ENCODE peak calls at places on chromosomes 7 and 10, in four cellular contexts. One of them, this sample, is unnamed. For H3K36me3, the result is how much of the 10 kb centered on the place peaks cover.

GRCh38 chr10:133474833-133475734 is 21.3 kb downstream of the SCART1 start:
- DNase-seq in heart left ventricle: no peak
- DNase-seq in neural progenitor cell: no peak
- DNase-seq in ascending aorta: no peak
- DNase-seq in this sample: no peak

GRCh38 chr10:132364594-132364970 is 32.4 kb upstream of the PWWP2B start:
- DNase-seq in heart left ventricle: no peak
- DNase-seq in neural progenitor cell: no peak
- DNase-seq in ascending aorta: no peak
- DNase-seq in this sample: no peak

GRCh38 chr7:37320140-37320839 is 128.4 kb downstream of the ELMO1 start:
- DNase-seq in heart left ventricle: no peak
- DNase-seq in neural progenitor cell: no peak
- DNase-seq in ascending aorta: no peak
- DNase-seq in this sample: no peak

GRCh38 chr7:135877799-135878198 is 99.4 kb downstream of the MTPN start:
- DNase-seq in heart left ventricle: no peak
- DNase-seq in neural progenitor cell: no peak
- DNase-seq in ascending aorta: no peak
- DNase-seq in this sample: no peak

GRCh38 chr10:116147162-116147906 is 125.7 kb downstream of the GFRA1 start:
- DNase-seq in heart left ventricle: no peak
- DNase-seq in neural progenitor cell: no peak
- DNase-seq in ascending aorta: no peak
- DNase-seq in this sample: no peak

GRCh38 chr7:121275204-121275603 is 53.6 kb upstream of the WNT16 start:
- DNase-seq in heart left ventricle: no peak
- DNase-seq in neural progenitor cell: no peak
- DNase-seq in ascending aorta: no peak
- DNase-seq in this sample: no peak

GRCh38 chr10:58140054-58140453 is 127.6 kb downstream of the IPMK start:
- DNase-seq in heart left ventricle: no peak
- DNase-seq in neural progenitor cell: no peak
- DNase-seq in ascending aorta: no peak
- DNase-seq in this sample: no peak

GRCh38 chr7:35846816-35847412 is 46.1 kb downstream of the SEPTIN7 start:
- DNase-seq in heart left ventricle: no peak
- DNase-seq in neural progenitor cell: no peak
- DNase-seq in ascending aorta: no peak
- DNase-seq in this sample: no peak

GRCh38 chr10:36441557-36441956 is 683.8 kb upstream of the ANKRD30A start:
- DNase-seq in heart left ventricle: no peak
- DNase-seq in neural progenitor cell: no peak
- DNase-seq in ascending aorta: no peak
- DNase-seq in this sample: no peak

GRCh38 chr7:63113713-63114285 is 884.9 kb upstream of the ZNF722 start:
- DNase-seq in heart left ventricle: no peak
- DNase-seq in neural progenitor cell: no peak
- DNase-seq in ascending aorta: no peak
- DNase-seq in this sample: no peak

GRCh38 chr10:117424789-117425649 is 49.8 kb upstream of the PDZD8 start:
- DNase-seq in heart left ventricle: no peak
- DNase-seq in neural progenitor cell: peak
- DNase-seq in ascending aorta: no peak
- DNase-seq in this sample: no peak

GRCh38 chr10:72008096-72008933 is 44.1 kb downstream of the CHST3 start:
- DNase-seq in heart left ventricle: no peak
- DNase-seq in neural progenitor cell: no peak
- DNase-seq in ascending aorta: no peak
- DNase-seq in this sample: no peak

GRCh38 chr7:3791327-3791726 is 490.3 kb downstream of the SDK1 start:
- DNase-seq in heart left ventricle: no peak
- DNase-seq in neural progenitor cell: no peak
- DNase-seq in ascending aorta: no peak
- DNase-seq in this sample: no peak

GRCh38 chr7:70040971-70041766 is 442.9 kb downstream of the AUTS2 start:
- DNase-seq in heart left ventricle: no peak
- DNase-seq in neural progenitor cell: peak
- DNase-seq in ascending aorta: no peak
- DNase-seq in this sample: no peak

GRCh38 chr10:124719213-124719851 is 24.8 kb downstream of the FAM53B start:
- DNase-seq in heart left ventricle: peak
- DNase-seq in neural progenitor cell: peak
- DNase-seq in ascending aorta: peak
- DNase-seq in this sample: no peak

GRCh38 chr7:105827106-105827870 is 49.1 kb downstream of the ATXN7L1 start:
- DNase-seq in heart left ventricle: no peak
- DNase-seq in neural progenitor cell: no peak
- DNase-seq in ascending aorta: peak
- DNase-seq in this sample: no peak

GRCh38 chr10:96672491-96673175 is 47.7 kb downstream of the PIK3AP1 start:
- DNase-seq in heart left ventricle: no peak
- DNase-seq in neural progenitor cell: no peak
- DNase-seq in ascending aorta: no peak
- DNase-seq in this sample: no peak

GRCh38 chr10:34861293-34862004 is 46.4 kb upstream of the PARD3 start:
- DNase-seq in heart left ventricle: no peak
- DNase-seq in neural progenitor cell: peak
- DNase-seq in ascending aorta: no peak
- DNase-seq in this sample: no peak

GRCh38 chr10:34862892-34863291 is 47.8 kb upstream of the PARD3 start:
- DNase-seq in heart left ventricle: no peak
- DNase-seq in neural progenitor cell: no peak
- DNase-seq in ascending aorta: no peak
- DNase-seq in this sample: no peak

GRCh38 chr10:34866848-34867247 is 51.8 kb upstream of the PARD3 start:
- DNase-seq in heart left ventricle: no peak
- DNase-seq in neural progenitor cell: peak
- DNase-seq in ascending aorta: no peak
- DNase-seq in this sample: no peak

GRCh38 chr10:34868589-34868988 is 53.5 kb upstream of the PARD3 start:
- DNase-seq in heart left ventricle: no peak
- DNase-seq in neural progenitor cell: no peak
- DNase-seq in ascending aorta: no peak
- DNase-seq in this sample: no peak

GRCh38 chr10:34864156-34865075 is 49.3 kb upstream of the PARD3 start:
- DNase-seq in heart left ventricle: no peak
- DNase-seq in neural progenitor cell: no peak
- DNase-seq in ascending aorta: no peak
- DNase-seq in this sample: no peak
- H3K4me3 ChIP-seq in heart left ventricle: no peak
- H3K4me3 ChIP-seq in neural progenitor cell: no peak
- H3K4me3 ChIP-seq in ascending aorta: no peak
- H3K4me3 ChIP-seq in this sample: no peak

DNA sequence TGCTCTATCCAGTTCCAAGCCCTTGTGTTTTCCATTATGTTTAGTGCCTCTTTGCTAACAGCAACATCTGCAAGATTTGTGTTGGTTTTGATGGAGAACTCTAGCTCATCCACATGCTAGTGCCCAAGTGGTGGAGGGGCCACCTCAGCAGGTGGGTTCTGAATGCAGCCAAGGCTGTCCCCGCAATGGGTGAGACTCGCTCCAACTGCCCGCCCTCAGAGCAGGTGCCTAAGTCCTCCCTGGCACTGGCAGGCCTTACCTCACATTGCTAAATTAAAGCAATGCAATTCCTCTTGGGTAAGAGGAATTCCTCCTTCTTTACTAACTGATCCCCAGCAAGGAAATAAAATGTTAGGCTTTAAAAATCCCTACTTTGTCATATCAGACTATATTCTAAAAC is 146.8 kb downstream of the ADCY1 start:
- DNase-seq in heart left ventricle: no peak
- DNase-seq in neural progenitor cell: no peak
- DNase-seq in ascending aorta: no peak
- DNase-seq in this sample: no peak
- H3K36me3 ChIP-seq in heart left ventricle: under half
- H3K36me3 ChIP-seq in neural progenitor cell: under half
- H3K36me3 ChIP-seq in ascending aorta: under half
- H3K36me3 ChIP-seq in this sample: under half

DNA sequence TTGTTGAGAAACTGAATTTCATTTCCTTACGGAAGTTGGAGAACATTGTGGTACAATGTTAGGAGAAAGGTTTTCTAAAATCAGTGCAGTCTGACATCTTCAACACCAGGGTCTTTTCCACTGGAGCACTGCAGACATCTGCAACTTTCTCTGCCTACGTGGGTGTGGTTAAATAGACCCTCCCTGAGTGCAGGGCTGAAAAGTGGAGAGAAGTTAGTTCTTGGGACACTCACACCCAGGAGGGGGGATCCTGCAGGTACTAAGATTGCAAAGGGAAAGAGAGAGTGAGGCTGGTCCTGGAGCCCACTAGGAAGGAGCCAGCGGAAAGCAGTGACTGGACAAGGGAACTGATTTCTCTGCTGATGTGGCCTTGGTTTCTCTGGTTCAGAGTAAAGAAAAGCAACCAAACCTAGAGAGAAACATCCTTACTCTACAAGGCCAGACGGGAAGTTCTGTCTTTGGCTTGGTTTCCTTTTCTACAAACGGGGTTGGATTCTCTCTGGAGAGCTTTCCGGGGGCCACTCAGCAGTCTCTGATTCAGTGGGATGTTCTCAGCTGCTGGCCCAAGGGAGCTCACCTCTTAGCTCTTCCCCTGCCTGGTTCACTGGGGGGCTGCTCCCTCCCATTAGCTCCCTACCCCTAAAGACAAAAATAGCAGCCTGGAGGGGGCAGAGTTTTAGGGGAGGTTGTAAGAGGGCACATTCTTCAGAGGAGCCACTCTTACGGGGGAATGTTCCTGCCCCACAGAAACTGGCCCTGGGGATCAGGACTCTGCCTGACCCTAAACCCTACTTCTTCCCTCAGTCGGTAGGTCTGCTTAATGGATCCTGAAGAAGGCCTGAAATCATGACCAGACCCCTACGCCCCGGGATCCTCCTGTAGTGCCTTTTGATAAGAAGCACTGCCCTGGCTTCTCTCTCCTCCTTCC is 2.7 kb downstream of the UPP1 start:
- DNase-seq in heart left ventricle: no peak
- DNase-seq in neural progenitor cell: no peak
- DNase-seq in ascending aorta: no peak
- DNase-seq in this sample: no peak
- H3K4me3 ChIP-seq in heart left ventricle: no peak
- H3K4me3 ChIP-seq in neural progenitor cell: no peak
- H3K4me3 ChIP-seq in ascending aorta: no peak
- H3K4me3 ChIP-seq in this sample: no peak

DNA sequence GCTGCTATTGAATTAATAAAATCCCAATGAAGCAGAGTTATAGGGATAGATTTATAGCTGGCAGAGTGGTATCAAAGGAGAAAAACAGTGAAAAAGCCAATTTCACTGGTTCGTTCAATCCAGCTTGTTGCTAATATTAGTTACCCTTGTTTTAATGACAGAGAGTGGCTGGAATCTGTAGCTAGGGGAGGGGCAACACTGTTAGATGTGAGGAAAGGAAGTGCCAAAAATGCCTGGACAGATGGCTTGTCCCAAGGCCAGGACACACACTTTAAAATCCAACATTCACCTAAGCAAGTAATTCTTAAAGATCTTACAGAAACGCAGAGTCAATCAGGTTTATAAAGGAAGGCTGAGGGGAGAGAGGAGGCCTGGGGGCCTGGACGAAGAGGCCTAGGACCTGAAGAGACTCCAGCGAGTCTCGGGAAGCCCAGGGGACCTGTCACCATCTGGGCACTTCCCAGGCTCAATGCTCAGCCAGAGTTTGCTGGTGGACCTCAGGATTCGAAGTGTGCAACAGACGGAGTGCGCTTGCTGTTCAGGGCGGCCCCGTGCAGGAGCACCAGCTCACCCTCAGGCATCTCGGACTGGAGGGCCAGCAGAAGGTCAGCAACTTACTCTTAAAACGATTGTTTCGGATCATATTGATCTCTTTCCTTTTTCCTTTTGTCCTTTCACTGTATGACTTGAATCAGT is 36.7 kb downstream of the TMEM248 start:
- DNase-seq in heart left ventricle: no peak
- DNase-seq in neural progenitor cell: no peak
- DNase-seq in ascending aorta: no peak
- DNase-seq in this sample: no peak
- H3K36me3 ChIP-seq in heart left ventricle: half or more
- H3K36me3 ChIP-seq in neural progenitor cell: under half
- H3K36me3 ChIP-seq in ascending aorta: under half
- H3K36me3 ChIP-seq in this sample: under half

GRCh38 chr7:1670894-1671875 is 1.1 kb downstream of the ELFN1 start:
- DNase-seq in heart left ventricle: no peak
- DNase-seq in neural progenitor cell: no peak
- DNase-seq in ascending aorta: peak
- DNase-seq in this sample: no peak
- H3K4me3 ChIP-seq in heart left ventricle: peak
- H3K4me3 ChIP-seq in neural progenitor cell: peak
- H3K4me3 ChIP-seq in ascending aorta: no peak
- H3K4me3 ChIP-seq in this sample: peak

GRCh38 chr10:68752711-68753110 is 31.7 kb downstream of the CCAR1 start:
- DNase-seq in heart left ventricle: no peak
- DNase-seq in neural progenitor cell: no peak
- DNase-seq in ascending aorta: no peak
- DNase-seq in this sample: no peak
- H3K36me3 ChIP-seq in heart left ventricle: half or more
- H3K36me3 ChIP-seq in neural progenitor cell: half or more
- H3K36me3 ChIP-seq in ascending aorta: half or more
- H3K36me3 ChIP-seq in this sample: under half

GRCh38 chr7:29102554-29103151 is 43.7 kb downstream of the CPVL start:
- DNase-seq in heart left ventricle: peak
- DNase-seq in neural progenitor cell: peak
- DNase-seq in ascending aorta: peak
- DNase-seq in this sample: no peak

GRCh38 chr7:29105191-29105590 is 41.1 kb downstream of the CPVL start:
- DNase-seq in heart left ventricle: no peak
- DNase-seq in neural progenitor cell: no peak
- DNase-seq in ascending aorta: no peak
- DNase-seq in this sample: no peak

GRCh38 chr7:29095666-29096560 is 50.4 kb downstream of the CPVL start:
- DNase-seq in heart left ventricle: no peak
- DNase-seq in neural progenitor cell: no peak
- DNase-seq in ascending aorta: no peak
- DNase-seq in this sample: no peak

GRCh38 chr7:29099896-29100847 is 46.2 kb downstream of the CPVL start:
- DNase-seq in heart left ventricle: no peak
- DNase-seq in neural progenitor cell: no peak
- DNase-seq in ascending aorta: no peak
- DNase-seq in this sample: no peak

DNA sequence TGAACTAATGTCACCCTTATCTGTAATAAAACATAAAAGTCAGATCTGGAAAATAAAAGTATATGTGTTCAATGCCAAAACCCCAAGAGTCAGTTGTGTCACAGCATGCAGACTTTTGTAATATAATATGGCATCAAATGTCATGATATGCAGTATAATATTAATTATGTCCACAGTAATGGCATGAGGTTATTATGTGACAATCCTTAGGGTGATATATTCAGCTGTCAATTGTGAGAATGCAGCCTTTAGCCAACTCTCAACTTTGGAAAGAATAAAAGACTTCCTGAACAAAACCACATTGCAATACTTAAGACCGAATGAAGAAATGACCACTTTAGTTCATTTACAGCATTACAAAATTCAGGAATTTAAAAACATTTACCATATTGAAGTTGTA is 45.5 kb downstream of the CPVL start:
- DNase-seq in heart left ventricle: no peak
- DNase-seq in neural progenitor cell: no peak
- DNase-seq in ascending aorta: no peak
- DNase-seq in this sample: no peak
- H3K4me3 ChIP-seq in heart left ventricle: no peak
- H3K4me3 ChIP-seq in neural progenitor cell: no peak
- H3K4me3 ChIP-seq in ascending aorta: no peak
- H3K4me3 ChIP-seq in this sample: no peak

This sample was measured in BJ.